ENCODE peak calls at places on chromosomes 12 and 14, in five cellular contexts. One of them, this sample, is unnamed.
A peak's percentile ranks its signal among the peaks of the same experiment; 100 is the strongest.

GRCh38 chr12:11862794-11863193 is 207.9 kb upstream of the BCL2L14 start:
- DNase-seq in small intestine: no peak
- DNase-seq in mammary epithelial cell: no peak
- DNase-seq in hepatocyte: no peak
- DNase-seq in ovary: no peak
- DNase-seq in this sample: no peak

GRCh38 chr12:45200497-45201043 is 15.3 kb upstream of the ANO6 start:
- DNase-seq in small intestine: peak; percentile 35
- DNase-seq in mammary epithelial cell: peak; percentile 51
- DNase-seq in hepatocyte: no peak
- DNase-seq in ovary: no peak
- DNase-seq in this sample: peak; percentile 66

GRCh38 chr14:32702571-32702970 is 236.1 kb upstream of the NPAS3 start:
- DNase-seq in small intestine: no peak
- DNase-seq in mammary epithelial cell: peak; percentile 21
- DNase-seq in hepatocyte: no peak
- DNase-seq in ovary: peak; percentile 53
- DNase-seq in this sample: peak; percentile 41

GRCh38 chr12:27999521-27999920 is 27.0 kb upstream of the PTHLH start:
- DNase-seq in small intestine: no peak
- DNase-seq in mammary epithelial cell: peak; percentile 97
- DNase-seq in hepatocyte: no peak
- DNase-seq in ovary: no peak
- DNase-seq in this sample: no peak

GRCh38 chr12:64088431-64089349 is 133.4 kb downstream of the KICS2 start:
- DNase-seq in small intestine: peak; percentile 96
- DNase-seq in mammary epithelial cell: peak; percentile 93
- DNase-seq in hepatocyte: peak; percentile 80
- DNase-seq in ovary: peak; percentile 46
- DNase-seq in this sample: peak; percentile 47

GRCh38 chr12:101946233-101946611 is 68.8 kb downstream of the DRAM1 start:
- DNase-seq in small intestine: no peak
- DNase-seq in mammary epithelial cell: no peak
- DNase-seq in hepatocyte: no peak
- DNase-seq in ovary: no peak
- DNase-seq in this sample: no peak

GRCh38 chr12:124603143-124603542 is 35.7 kb upstream of the NCOR2 start:
- DNase-seq in small intestine: no peak
- DNase-seq in mammary epithelial cell: no peak
- DNase-seq in hepatocyte: no peak
- DNase-seq in ovary: no peak
- DNase-seq in this sample: no peak

GRCh38 chr14:96037891-96038557 is 1.1 kb upstream of the C14orf132 start:
- DNase-seq in small intestine: no peak
- DNase-seq in mammary epithelial cell: peak; percentile 60
- DNase-seq in hepatocyte: no peak
- DNase-seq in ovary: peak; percentile 33
- DNase-seq in this sample: peak; percentile 78

GRCh38 chr14:46820291-46820690 is 168.7 kb upstream of the RPL10L start:
- DNase-seq in small intestine: no peak
- DNase-seq in mammary epithelial cell: no peak
- DNase-seq in hepatocyte: no peak
- DNase-seq in ovary: no peak
- DNase-seq in this sample: no peak

GRCh38 chr14:103028161-103028767 is 29.1 kb downstream of the CDC42BPB start:
- DNase-seq in small intestine: no peak
- DNase-seq in mammary epithelial cell: no peak
- DNase-seq in hepatocyte: no peak
- DNase-seq in ovary: no peak
- DNase-seq in this sample: no peak

GRCh38 chr14:57051633-57052032 is 217.1 kb downstream of the EXOC5 start:
- DNase-seq in small intestine: no peak
- DNase-seq in mammary epithelial cell: no peak
- DNase-seq in hepatocyte: no peak
- DNase-seq in ovary: no peak
- DNase-seq in this sample: no peak

GRCh38 chr14:81192594-81192993 is 28.2 kb downstream of the GTF2A1 start:
- DNase-seq in small intestine: no peak
- DNase-seq in mammary epithelial cell: no peak
- DNase-seq in hepatocyte: no peak
- DNase-seq in ovary: no peak
- DNase-seq in this sample: no peak

GRCh38 chr14:81187832-81188522 is 32.8 kb downstream of the GTF2A1 start:
- DNase-seq in small intestine: no peak
- DNase-seq in mammary epithelial cell: no peak
- DNase-seq in hepatocyte: no peak
- DNase-seq in ovary: no peak
- DNase-seq in this sample: no peak
- H3K36me3 ChIP-seq in small intestine: peaks cover 2% of the 10 kb centered on the region
- H3K36me3 ChIP-seq in mammary epithelial cell: peaks cover 13% of the 10 kb centered on the region
- H3K36me3 ChIP-seq in hepatocyte: no peaks in the 10 kb centered on the region
- H3K36me3 ChIP-seq in ovary: no peaks in the 10 kb centered on the region
- H3K36me3 ChIP-seq in this sample: peaks cover 36% of the 10 kb centered on the region

GRCh38 chr12:104536841-104537240 is 80.1 kb downstream of the CHST11 start:
- DNase-seq in small intestine: no peak
- DNase-seq in mammary epithelial cell: peak; percentile 64
- DNase-seq in hepatocyte: no peak
- DNase-seq in ovary: no peak
- DNase-seq in this sample: no peak
- H3K36me3 ChIP-seq in small intestine: no peaks in the 10 kb centered on the region
- H3K36me3 ChIP-seq in mammary epithelial cell: no peaks in the 10 kb centered on the region
- H3K36me3 ChIP-seq in hepatocyte: no peaks in the 10 kb centered on the region
- H3K36me3 ChIP-seq in ovary: no peaks in the 10 kb centered on the region
- H3K36me3 ChIP-seq in this sample: no peaks in the 10 kb centered on the region

GRCh38 chr12:109915171-109916040 is 15.3 kb downstream of the TCHP start:
- DNase-seq in small intestine: no peak
- DNase-seq in mammary epithelial cell: no peak
- DNase-seq in hepatocyte: no peak
- DNase-seq in ovary: no peak
- DNase-seq in this sample: no peak
- H3K36me3 ChIP-seq in small intestine: peaks cover 20% of the 10 kb centered on the region
- H3K36me3 ChIP-seq in mammary epithelial cell: peaks cover 15% of the 10 kb centered on the region
- H3K36me3 ChIP-seq in hepatocyte: no peaks in the 10 kb centered on the region
- H3K36me3 ChIP-seq in ovary: no peaks in the 10 kb centered on the region
- H3K36me3 ChIP-seq in this sample: peaks cover 44% of the 10 kb centered on the region

DNA sequence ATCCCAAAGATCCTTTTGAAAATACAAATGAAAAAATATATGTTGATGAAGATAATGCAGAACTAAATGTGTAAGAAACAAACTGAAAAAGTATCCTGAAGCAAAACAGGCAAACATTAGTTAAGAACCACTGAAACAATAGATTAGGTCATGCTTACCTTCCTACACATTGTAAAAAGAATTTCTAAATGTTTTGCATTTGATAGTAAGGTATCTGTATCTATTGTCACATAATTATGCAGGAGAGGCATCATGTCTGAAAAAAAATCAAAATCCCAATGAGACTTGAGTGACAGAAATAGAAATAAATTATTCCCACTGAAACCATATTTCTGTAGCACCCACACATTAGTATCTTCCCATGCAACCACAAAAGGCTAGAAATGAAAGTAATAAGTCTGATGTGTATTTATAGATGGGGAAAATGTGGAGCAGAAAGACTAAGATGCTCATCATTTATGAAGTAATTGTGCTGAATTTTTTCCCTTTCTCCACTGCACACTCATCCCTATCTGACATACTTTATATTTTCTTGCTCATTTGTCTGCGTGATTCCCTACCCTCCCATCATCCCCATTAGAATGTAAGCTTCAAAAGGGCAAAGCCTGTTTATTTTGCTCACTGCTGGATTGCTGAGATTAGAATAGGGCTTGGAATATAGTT is 43.5 kb downstream of the IPO8 start:
- DNase-seq in small intestine: no peak
- DNase-seq in mammary epithelial cell: no peak
- DNase-seq in hepatocyte: no peak
- DNase-seq in ovary: no peak
- DNase-seq in this sample: no peak
- H3K36me3 ChIP-seq in small intestine: peaks cover 8% of the 10 kb centered on the region
- H3K36me3 ChIP-seq in mammary epithelial cell: peaks cover 4% of the 10 kb centered on the region
- H3K36me3 ChIP-seq in hepatocyte: no peaks in the 10 kb centered on the region
- H3K36me3 ChIP-seq in ovary: no peaks in the 10 kb centered on the region
- H3K36me3 ChIP-seq in this sample: peaks cover 14% of the 10 kb centered on the region

GRCh38 chr12:9661720-9662119 is 7.8 kb upstream of the CLEC2D start:
- DNase-seq in small intestine: no peak
- DNase-seq in mammary epithelial cell: no peak
- DNase-seq in hepatocyte: no peak
- DNase-seq in ovary: no peak
- DNase-seq in this sample: no peak

GRCh38 chr12:9668141-9669018 is 1.1 kb upstream of the CLEC2D start:
- DNase-seq in small intestine: no peak
- DNase-seq in mammary epithelial cell: no peak
- DNase-seq in hepatocyte: no peak
- DNase-seq in ovary: no peak
- DNase-seq in this sample: no peak

GRCh38 chr12:9667403-9667802 is 2.1 kb upstream of the CLEC2D start:
- DNase-seq in small intestine: no peak
- DNase-seq in mammary epithelial cell: no peak
- DNase-seq in hepatocyte: no peak
- DNase-seq in ovary: no peak
- DNase-seq in this sample: no peak

GRCh38 chr12:9660046-9660445 is 9.5 kb upstream of the CLEC2D start:
- DNase-seq in small intestine: no peak
- DNase-seq in mammary epithelial cell: no peak
- DNase-seq in hepatocyte: no peak
- DNase-seq in ovary: no peak
- DNase-seq in this sample: no peak

DNA sequence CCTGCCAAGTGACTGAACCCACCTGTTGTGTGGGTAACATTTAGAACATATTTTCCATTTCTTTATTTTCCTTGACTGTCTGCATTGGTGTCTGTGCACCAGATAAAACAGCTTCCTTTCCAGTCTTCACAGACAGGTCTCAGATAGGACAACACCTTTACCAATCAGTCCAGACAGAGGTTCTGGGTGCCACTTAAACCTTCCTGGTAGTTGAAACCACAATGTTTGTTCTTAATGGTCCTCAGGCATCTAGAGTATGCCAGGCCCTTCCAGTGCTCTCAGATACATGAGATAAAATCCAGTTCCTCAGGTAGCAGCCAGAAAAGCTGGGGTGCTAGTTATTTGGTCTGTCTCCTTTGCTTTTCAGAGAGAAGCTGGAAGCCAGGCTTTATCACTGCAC is 7.0 kb upstream of the CLEC2D start:
- DNase-seq in small intestine: no peak
- DNase-seq in mammary epithelial cell: no peak
- DNase-seq in hepatocyte: no peak
- DNase-seq in ovary: no peak
- DNase-seq in this sample: no peak
- H3K36me3 ChIP-seq in small intestine: no peaks in the 10 kb centered on the region
- H3K36me3 ChIP-seq in mammary epithelial cell: no peaks in the 10 kb centered on the region
- H3K36me3 ChIP-seq in hepatocyte: peaks cover 7% of the 10 kb centered on the region
- H3K36me3 ChIP-seq in ovary: no peaks in the 10 kb centered on the region
- H3K36me3 ChIP-seq in this sample: peaks cover 16% of the 10 kb centered on the region

DNA sequence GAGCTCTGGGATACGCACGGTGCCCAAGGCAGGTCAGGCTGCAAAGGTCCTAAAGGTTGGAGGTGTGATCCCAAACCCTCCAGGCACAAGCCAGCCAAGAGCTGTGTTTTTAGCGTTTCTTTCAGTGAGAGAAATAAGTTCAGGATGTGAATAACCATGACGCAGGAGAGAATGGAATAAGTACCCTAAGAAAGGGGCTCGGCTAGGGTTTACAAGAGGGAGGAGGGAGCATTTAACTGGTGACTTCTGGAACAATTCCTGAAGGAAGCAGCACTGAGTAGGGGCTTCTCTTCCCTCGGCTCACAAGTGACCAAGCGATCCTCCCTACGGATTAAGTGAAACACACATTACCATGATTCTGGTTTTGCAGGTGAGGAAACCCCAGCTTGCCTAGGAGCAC is 29.4 kb downstream of the SSH1 start:
- DNase-seq in small intestine: no peak
- DNase-seq in mammary epithelial cell: no peak
- DNase-seq in hepatocyte: no peak
- DNase-seq in ovary: no peak
- DNase-seq in this sample: no peak
- H3K36me3 ChIP-seq in small intestine: peaks cover 2% of the 10 kb centered on the region
- H3K36me3 ChIP-seq in mammary epithelial cell: peaks cover 34% of the 10 kb centered on the region
- H3K36me3 ChIP-seq in hepatocyte: no peaks in the 10 kb centered on the region
- H3K36me3 ChIP-seq in ovary: no peaks in the 10 kb centered on the region
- H3K36me3 ChIP-seq in this sample: peaks cover 16% of the 10 kb centered on the region

This sample was measured in cardiac muscle cell.